ENCODE peak calls at places on chromosomes 1 and 21, in seven cellular contexts. G, V, L, A, M, B and F are unnamed samples.

GRCh38 chr21:34029724-34030528 is 43.5 kb upstream of the MRPS6 start:
- DNase-seq in V (peak; percentile 78), M (no peak), A (peak; percentile 31), L (peak; percentile 26), B (no peak), G (peak; percentile 75), F (peak; percentile 79)

GRCh38 chr1:244971524-244972216 is 107.3 kb upstream of the HNRNPU start:
- DNase-seq in B (no peak), L (peak; percentile 10), G (no peak), M (no peak), A (no peak), V (peak; percentile 58), F (no peak)

GRCh38 chr21:38798481-38798882 is 7.2 kb upstream of the ETS2 start:
- DNase-seq in B (no peak), V (no peak), A (no peak), M (no peak), G (no peak), L (no peak), F (peak; percentile 30)

GRCh38 chr1:198117267-198117666 is 39.5 kb upstream of the NEK7 start:
- DNase-seq in V (no peak), A (no peak), G (no peak), M (no peak), L (no peak), B (no peak), F (no peak)

GRCh38 chr1:213107613-213108012 is 56.6 kb downstream of the RPS6KC1 start:
- DNase-seq in L (no peak), G (no peak), M (no peak), A (no peak), V (no peak), B (no peak), F (no peak)

GRCh38 chr1:14106679-14107313 is 406.8 kb downstream of the PRDM2 start:
- DNase-seq in B (no peak), A (no peak), G (no peak), M (no peak), V (no peak), L (no peak), F (no peak)

GRCh38 chr1:236495359-236496120 is 28.2 kb upstream of the LGALS8 start:
- DNase-seq in L (no peak), B (no peak), G (no peak), A (no peak), V (no peak), M (peak; percentile 7), F (peak; percentile 46)

GRCh38 chr1:47189844-47190562 is at the start of gene PDZK1IP1:
- DNase-seq in L (no peak), V (no peak), G (peak; percentile 41), B (no peak), A (no peak), M (no peak), F (peak; percentile 63)

GRCh38 chr1:78092686-78093085 is 46.9 kb downstream of the GIPC2 start:
- DNase-seq in B (no peak), V (no peak), M (no peak), A (no peak), G (peak; percentile 51), L (no peak), F (no peak)

GRCh38 chr1:208141793-208142192 is 102.4 kb downstream of the PLXNA2 start:
- DNase-seq in L (no peak), A (no peak), G (no peak), M (no peak), B (no peak), V (no peak), F (no peak)

GRCh38 chr1:166470465-166470864 is 303.7 kb upstream of the FAM78B start:
- DNase-seq in L (no peak), V (no peak), G (no peak), A (no peak), M (no peak), B (no peak), F (no peak)

GRCh38 chr21:32887026-32887425 is 115.5 kb upstream of the PAXBP1 start:
- DNase-seq in G (no peak), B (no peak), A (no peak), V (no peak), M (no peak), L (no peak), F (peak; percentile 93)

GRCh38 chr1:184218436-184218835 is 166.9 kb downstream of the TSEN15 start:
- DNase-seq in B (no peak), M (no peak), L (no peak), G (no peak), V (no peak), A (no peak), F (no peak)

GRCh38 chr1:13921190-13921589 is 221.2 kb downstream of the PRDM2 start:
- DNase-seq in G (no peak), A (no peak), V (no peak), M (no peak), B (no peak), L (no peak), F (no peak)

GRCh38 chr1:110068646-110069301 is 1.7 kb downstream of the ALX3 start:
- DNase-seq in G (no peak), A (no peak), L (no peak), M (no peak), B (no peak), V (no peak), F (no peak)

GRCh38 chr1:6141601-6142000 is 38.5 kb downstream of the CHD5 start:
- DNase-seq in M (no peak), V (peak; percentile 27), L (no peak), B (no peak), G (no peak), A (no peak), F (peak; percentile 51)

GRCh38 chr1:29453502-29454240 is 217.3 kb downstream of the PTPRU start:
- DNase-seq in B (peak; percentile 22), L (no peak), M (no peak), G (peak; percentile 33), A (no peak), V (peak; percentile 77), F (peak; percentile 36)

GRCh38 chr21:38716088-38716487 is 89.6 kb upstream of the ETS2 start:
- DNase-seq in B (no peak), A (no peak), L (no peak), V (no peak), M (no peak), G (no peak), F (no peak)

GRCh38 chr1:87913361-87913760 is 584.7 kb downstream of the LMO4 start:
- DNase-seq in V (no peak), B (no peak), A (no peak), G (no peak), M (no peak), L (no peak), F (no peak)

GRCh38 chr1:220239945-220240344 is 32.3 kb downstream of the RAB3GAP2 start:
- DNase-seq in B (no peak), M (no peak), G (no peak), L (no peak), A (no peak), V (no peak), F (no peak)

GRCh38 chr21:45280178-45280821 is 7.4 kb downstream of the POFUT2 start:
- DNase-seq in B (no peak), G (no peak), V (no peak), A (no peak), M (no peak), L (no peak), F (no peak)

GRCh38 chr1:245444181-245444580 is 289.4 kb downstream of the KIF26B start:
- DNase-seq in M (no peak), L (no peak), B (no peak), A (no peak), V (no peak), G (no peak), F (no peak)

GRCh38 chr1:3306583-3307285 is 147.7 kb upstream of the ARHGEF16 start:
- DNase-seq in B (no peak), G (peak; percentile 81), V (no peak), M (no peak), L (no peak), A (no peak), F (no peak)

GRCh38 chr1:154896811-154897286 is 26.8 kb upstream of the KCNN3 start:
- DNase-seq in M (no peak), V (no peak), A (no peak), G (no peak), L (no peak), B (no peak), F (no peak)

GRCh38 chr1:54464031-54464476 is 57.9 kb upstream of the SSBP3 start:
- DNase-seq in G (no peak), B (peak; percentile 26), M (no peak), A (no peak), L (no peak), V (no peak), F (no peak)

GRCh38 chr1:27522860-27523665 is 33.1 kb upstream of the WASF2 start:
- DNase-seq in V (no peak), A (no peak), L (no peak), B (no peak), G (no peak), M (peak; percentile 65), F (peak; percentile 79)

GRCh38 chr1:81756872-81757271 is 43.9 kb upstream of the ADGRL2 start:
- DNase-seq in L (no peak), V (no peak), M (no peak), G (peak; percentile 0), A (no peak), B (no peak), F (no peak)

GRCh38 chr1:108719654-108720435 is 7.1 kb downstream of the FNDC7 start:
- DNase-seq in M (no peak), G (peak; percentile 84), V (peak; percentile 89), B (no peak), A (no peak), L (no peak), F (peak; percentile 18)

GRCh38 chr1:243713470-243714186 is 136.4 kb downstream of the AKT3 start:
- DNase-seq in V (no peak), A (no peak), M (peak; percentile 3), B (peak; percentile 35), G (no peak), L (no peak), F (peak; percentile 93)

GRCh38 chr1:74426208-74426932 is 86.0 kb downstream of the LRRC53 start:
- DNase-seq in V (no peak), M (no peak), B (no peak), L (no peak), G (no peak), A (no peak), F (no peak)

GRCh38 chr1:88276158-88276557 is 407.9 kb upstream of the PKN2 start:
- DNase-seq in M (no peak), B (no peak), V (peak; percentile 62), G (peak; percentile 30), L (no peak), A (no peak), F (no peak)

GRCh38 chr1:158048371-158049067 is 55.1 kb downstream of the KIRREL1 start:
- DNase-seq in L (no peak), M (no peak), V (no peak), A (no peak), G (no peak), B (no peak), F (no peak)

GRCh38 chr1:32327204-32327603 is 8.8 kb downstream of the MARCKSL1 start:
- DNase-seq in L (no peak), M (no peak), A (no peak), V (no peak), B (no peak), G (no peak), F (no peak)

GRCh38 chr1:192382758-192383157 is 66.0 kb downstream of the RGS21 start:
- DNase-seq in A (no peak), G (no peak), M (no peak), B (no peak), L (no peak), V (no peak), F (no peak)

GRCh38 chr1:94093996-94094395 is 27.0 kb downstream of the ABCA4 start:
- DNase-seq in B (no peak), L (no peak), V (no peak), A (no peak), G (no peak), M (no peak), F (peak; percentile 9)